ENCODE peak calls at places on chromosome 16, in ten cellular contexts. T is kidney; I is transverse colon; F is SK-N-SH; X is uterus; Z is aorta; H is CD8-positive, alpha-beta T cell; A is K562; M is lower lobe of right lung; E is PC-9. Y is an unnamed sample.

GRCh38 chr16:49776085-49776501 is 79.8 kb downstream of the ZNF423 start:
- DNase-seq in H (no peak), M (no peak), F (peak), I (no peak), A (no peak), T (no peak), E (no peak), Z (peak), X (no peak), Y (no peak)

GRCh38 chr16:21283521-21284289 is 5.6 kb upstream of the CRYM start:
- DNase-seq in A (no peak), Z (peak), H (no peak), X (peak), M (peak), E (no peak), T (no peak), F (peak), I (peak), Y (peak)

GRCh38 chr16:67115649-67116048 is 5.9 kb downstream of the PHAF1 start:
- DNase-seq in X (no peak), A (no peak), E (peak), F (no peak), I (no peak), H (no peak), Z (no peak), T (no peak), M (no peak), Y (no peak)

GRCh38 chr16:4576008-4576407 is 19.9 kb downstream of the C16orf96 start:
- DNase-seq in M (no peak), T (no peak), E (no peak), F (no peak), X (no peak), H (no peak), A (no peak), I (no peak), Z (no peak), Y (no peak)

GRCh38 chr16:57828272-57829161 is 26.2 kb upstream of the KIFC3 start:
- DNase-seq in X (no peak), H (no peak), E (no peak), Z (no peak), I (no peak), F (no peak), A (peak), T (no peak), M (no peak), Y (no peak)

GRCh38 chr16:48076455-48077012 is 79.3 kb downstream of the ABCC12 start:
- DNase-seq in X (no peak), T (no peak), A (no peak), Z (no peak), I (no peak), H (no peak), M (no peak), F (no peak), E (peak), Y (no peak)

GRCh38 chr16:72999541-73000019 is 48.3 kb downstream of the ZFHX3 start:
- DNase-seq in A (no peak), H (no peak), X (no peak), F (no peak), Z (no peak), M (no peak), E (no peak), T (no peak), I (no peak), Y (no peak)

GRCh38 chr16:4454618-4455017 is 19.8 kb downstream of the NMRAL1 start:
- DNase-seq in F (no peak), A (no peak), H (no peak), T (no peak), Z (no peak), M (no peak), X (no peak), E (no peak), I (no peak), Y (no peak)

GRCh38 chr16:84045001-84045817 is 2.6 kb upstream of the SLC38A8 start:
- DNase-seq in A (no peak), F (no peak), T (peak), X (no peak), H (no peak), Z (peak), I (no peak), E (no peak), M (peak), Y (no peak)

GRCh38 chr16:89195521-89196171 is 4.7 kb downstream of the SLC22A31 start:
- DNase-seq in F (no peak), M (peak), H (no peak), I (no peak), A (no peak), Z (peak), E (no peak), T (peak), X (no peak), Y (no peak)

GRCh38 chr16:57818377-57819055 is 16.2 kb upstream of the KIFC3 start:
- DNase-seq in Z (no peak), M (no peak), X (no peak), E (peak), T (no peak), I (no peak), A (no peak), F (no peak), H (no peak), Y (no peak)

GRCh38 chr16:69513180-69513966 is 52.4 kb upstream of the NFAT5 start:
- DNase-seq in M (no peak), A (no peak), Z (no peak), F (no peak), X (no peak), T (no peak), H (no peak), E (peak), I (no peak), Y (no peak)

GRCh38 chr16:58280846-58281301 is 14.0 kb downstream of the PRSS54 start:
- DNase-seq in H (no peak), Z (no peak), T (no peak), I (no peak), M (no peak), X (no peak), E (peak), A (no peak), F (no peak), Y (no peak)

GRCh38 chr16:24801761-24802302 is 43.9 kb upstream of the SLC5A11 start:
- DNase-seq in E (no peak), H (no peak), F (no peak), M (no peak), X (no peak), Z (no peak), A (no peak), I (no peak), T (no peak), Y (no peak)

GRCh38 chr16:65343556-65343955 is 221.7 kb upstream of the CDH11 start:
- DNase-seq in T (no peak), E (no peak), M (no peak), A (no peak), X (no peak), H (no peak), I (no peak), F (no peak), Z (no peak), Y (no peak)

GRCh38 chr16:23194497-23195221 is 12.1 kb downstream of the SCNN1G start:
- DNase-seq in H (no peak), F (no peak), Z (no peak), X (no peak), T (no peak), A (no peak), I (no peak), M (no peak), E (no peak), Y (no peak)

GRCh38 chr16:24085665-24086064 is 170.5 kb upstream of the CACNG3 start:
- DNase-seq in X (no peak), A (no peak), F (no peak), T (no peak), Z (no peak), I (no peak), E (no peak), H (no peak), M (no peak), Y (no peak)

GRCh38 chr16:87297918-87298631 is 19.1 kb downstream of the C16orf95 start:
- DNase-seq in I (no peak), E (no peak), F (peak), T (no peak), A (peak), H (peak), Z (no peak), X (no peak), M (no peak), Y (no peak)

GRCh38 chr16:89815639-89816348 is 653 bp downstream of the FANCA start:
- DNase-seq in H (no peak), Z (no peak), A (no peak), F (peak), M (no peak), E (no peak), X (no peak), T (no peak), I (no peak), Y (no peak)

GRCh38 chr16:9091867-9092281 is 430 bp downstream of the HAPSTR1 start:
- DNase-seq in F (no peak), M (peak), H (peak), Z (peak), X (peak), T (peak), E (no peak), I (peak), A (no peak), Y (peak)

GRCh38 chr16:55399911-55400310 is 75.9 kb downstream of the IRX6 start:
- DNase-seq in I (no peak), H (no peak), X (no peak), F (no peak), E (no peak), T (no peak), M (no peak), Z (no peak), A (no peak), Y (no peak)

GRCh38 chr16:67514382-67514828 is 14.2 kb upstream of the RIPOR1 start:
- DNase-seq in F (peak), A (peak), I (peak), E (peak), X (peak), Z (peak), H (peak), M (peak), T (peak), Y (peak)

GRCh38 chr16:16018705-16019104 is 69.3 kb downstream of the ABCC1 start:
- DNase-seq in A (no peak), I (no peak), H (no peak), T (peak), M (no peak), F (no peak), E (no peak), X (no peak), Z (no peak), Y (no peak)

GRCh38 chr16:74216319-74216718 is 80.3 kb upstream of the PSMD7 start:
- DNase-seq in E (no peak), Z (no peak), F (no peak), H (no peak), I (no peak), X (no peak), A (no peak), M (no peak), T (no peak), Y (no peak)

GRCh38 chr16:20147091-20147490 is 73.4 kb upstream of the GPR139 start:
- DNase-seq in X (no peak), M (no peak), H (no peak), I (no peak), F (peak), A (no peak), Z (no peak), T (no peak), E (no peak), Y (no peak)

DNA sequence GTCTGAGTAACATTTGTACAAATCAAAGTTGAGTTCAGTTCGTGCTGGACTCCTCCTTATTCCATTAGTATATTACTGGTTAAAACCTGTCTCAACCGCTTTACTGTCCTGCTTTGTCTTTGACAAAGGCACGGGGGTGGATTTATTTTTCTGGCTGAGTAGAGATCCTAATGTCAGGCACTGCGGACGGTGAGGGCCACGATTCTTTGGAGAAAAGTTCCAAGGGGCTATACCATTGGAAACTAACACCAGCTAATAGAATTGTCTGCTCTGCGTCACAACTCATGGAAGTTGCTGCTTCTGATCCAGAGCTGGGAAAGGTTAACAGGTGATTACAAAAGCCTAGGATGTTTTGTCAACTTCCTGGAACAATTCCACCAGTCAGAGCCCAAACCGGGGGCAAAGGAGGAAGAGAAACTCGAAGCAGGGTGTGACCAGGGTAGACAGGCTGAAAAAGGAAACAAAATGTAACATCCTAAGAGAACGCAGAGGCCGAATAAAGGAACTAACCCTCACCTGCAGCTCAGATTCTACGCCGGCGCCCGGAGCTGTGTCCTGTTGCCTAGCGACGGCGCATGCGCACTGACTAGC is 12.4 kb downstream of the TAT start:
- DNase-seq in E (no peak), M (no peak), H (no peak), A (no peak), X (peak), F (no peak), T (no peak), Z (no peak), I (no peak), Y (no peak)
- H3K27ac ChIP-seq in E (peak), M (peak), H (peak), A (peak), X (peak), F (peak), T (peak), Z (no peak), I (peak), Y (peak)

DNA sequence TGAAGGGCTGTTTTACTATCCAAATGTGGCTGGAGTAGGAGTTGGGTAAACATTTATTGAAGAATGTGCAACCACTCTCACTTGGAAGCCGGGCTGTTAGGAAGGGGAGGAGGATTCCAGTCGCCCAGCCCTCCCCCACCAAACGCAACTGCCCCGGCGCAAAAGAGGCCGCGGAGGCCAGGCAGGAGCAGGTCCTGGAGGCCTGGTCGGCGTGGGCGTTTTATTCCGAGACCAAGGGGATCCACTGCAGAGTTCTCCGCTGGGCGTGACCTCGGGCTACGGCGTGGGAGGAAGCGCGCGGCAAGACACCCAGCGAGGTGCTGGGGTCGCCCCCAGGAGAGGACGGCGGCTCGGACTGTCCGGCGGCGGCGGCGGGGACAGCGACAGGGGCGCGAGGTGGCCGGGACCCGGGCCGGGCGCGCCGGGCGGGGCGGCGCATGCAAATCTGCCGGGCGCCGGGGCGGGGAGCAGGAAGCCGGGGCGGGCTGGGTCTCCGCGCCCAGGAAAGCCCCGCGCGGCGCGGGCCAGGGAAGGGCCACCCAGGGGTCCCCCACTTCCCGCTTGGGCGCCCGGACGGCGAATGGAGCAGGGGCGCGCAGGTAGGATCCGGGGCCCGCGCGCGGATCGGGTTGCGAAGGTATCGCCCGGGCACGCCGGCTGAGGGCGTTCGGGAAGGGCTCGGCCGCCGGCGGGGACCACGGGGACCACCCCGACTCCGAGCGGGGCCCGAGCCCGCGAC is at the start of gene IL4R:
- DNase-seq in T (peak), Z (peak), F (peak), H (peak), E (peak), M (peak), X (peak), A (peak), I (peak), Y (no peak)
- H3K27ac ChIP-seq in T (peak), Z (peak), F (no peak), H (peak), E (peak), M (peak), X (peak), A (no peak), I (peak), Y (peak)

GRCh38 chr16:53753431-53753830 is 49.5 kb downstream of the FTO start:
- DNase-seq in I (no peak), E (no peak), A (no peak), F (no peak), M (no peak), Z (no peak), X (no peak), T (no peak), H (no peak), Y (no peak)
- H3K27ac ChIP-seq in I (no peak), E (no peak), A (no peak), F (no peak), M (no peak), Z (no peak), X (no peak), T (no peak), H (no peak), Y (no peak)

DNA sequence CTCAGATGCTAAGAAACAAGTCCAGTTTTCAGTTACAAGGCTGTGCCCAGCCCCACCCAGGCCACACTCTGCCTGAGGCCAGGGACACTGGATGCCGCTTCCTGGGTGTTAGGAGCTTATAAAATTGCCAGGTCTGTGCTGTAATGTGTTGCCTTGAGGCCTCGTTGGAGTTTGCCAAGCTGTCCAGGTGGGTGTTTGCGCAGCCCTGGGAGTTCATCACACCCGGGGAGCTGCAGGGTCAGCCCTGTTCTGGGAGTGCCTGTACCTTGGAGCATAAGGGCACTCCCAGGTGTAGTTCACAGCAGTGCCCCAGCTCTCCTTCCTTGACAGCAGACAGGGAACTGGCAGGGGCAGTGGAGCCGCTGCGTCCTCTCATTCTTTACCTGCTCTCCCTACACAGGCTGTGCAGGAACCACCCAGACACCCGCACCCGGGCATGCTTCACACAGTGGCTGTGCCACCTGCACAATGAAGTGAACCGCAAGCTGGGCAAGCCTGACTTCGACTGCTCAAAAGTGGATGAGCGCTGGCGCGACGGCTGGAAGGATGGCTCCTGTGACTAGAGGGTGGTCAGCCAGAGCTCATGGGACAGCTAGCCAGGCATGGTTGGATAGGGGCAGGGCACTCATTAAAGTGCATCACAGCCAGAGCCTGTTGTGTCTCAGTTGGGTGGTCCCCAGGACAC is 1.6 kb downstream of the GFER start:
- DNase-seq in X (no peak), E (peak), I (peak), A (no peak), F (no peak), M (no peak), H (no peak), T (no peak), Z (no peak), Y (no peak)
- H3K27ac ChIP-seq in X (no peak), E (no peak), I (peak), A (no peak), F (no peak), M (no peak), H (no peak), T (no peak), Z (no peak), Y (no peak)

Y was measured in dorsolateral prefrontal cortex.